ENCODE peak calls at places on chromosomes 5 and 9, in four cellular contexts. B is left colon, T is HCT116, L is AG08396. U is an unnamed sample.

GRCh38 chr5:175162036-175162435 is 281.9 kb downstream of the DRD1 start:
- DNase-seq in B (no peak), T (no peak), L (no peak), U (no peak)

GRCh38 chr5:171710451-171711024 is 75.1 kb upstream of the SMIM23 start:
- DNase-seq in B (no peak), T (no peak), L (no peak), U (no peak)

GRCh38 chr5:73160239-73160671 is 12.7 kb upstream of the TMEM174 start:
- DNase-seq in B (no peak), T (no peak), L (no peak), U (no peak)

GRCh38 chr5:74954919-74955318 is 88.7 kb upstream of the FAM169A start:
- DNase-seq in B (no peak), T (no peak), L (peak), U (no peak)

GRCh38 chr5:174608631-174609097 is 115.7 kb upstream of the MSX2 start:
- DNase-seq in B (peak), T (peak), L (no peak), U (no peak)

GRCh38 chr9:114038724-114039313 is 39.3 kb downstream of the AMBP start:
- DNase-seq in B (no peak), T (no peak), L (no peak), U (no peak)

GRCh38 chr9:130847306-130848217 is 12.5 kb downstream of the ABL1 start:
- DNase-seq in B (no peak), T (no peak), L (peak), U (peak)

GRCh38 chr5:180640765-180641565 is 8.4 kb downstream of the FLT4 start:
- DNase-seq in B (no peak), T (no peak), L (no peak), U (no peak)

GRCh38 chr5:139061274-139061673 is 136.9 kb downstream of the SIL1 start:
- DNase-seq in B (no peak), T (no peak), L (peak), U (no peak)

GRCh38 chr5:67248703-67249589 is 52.3 kb upstream of the CD180 start:
- DNase-seq in B (no peak), T (no peak), L (no peak), U (no peak)

GRCh38 chr9:126392662-126393383 is 66.2 kb downstream of the MVB12B start:
- DNase-seq in B (no peak), T (no peak), L (no peak), U (no peak)

GRCh38 chr5:60036539-60036938 is 143.0 kb upstream of the PDE4D start:
- DNase-seq in B (no peak), T (no peak), L (no peak), U (no peak)

GRCh38 chr5:152403058-152403457 is 2.0 kb downstream of the NMUR2 start:
- DNase-seq in B (no peak), T (no peak), L (no peak), U (no peak)

GRCh38 chr5:141559481-141559880 is 59.3 kb downstream of the DIAPH1 start:
- DNase-seq in B (no peak), T (no peak), L (no peak), U (no peak)

GRCh38 chr9:2413196-2413840 is 208.3 kb upstream of the VLDLR start:
- DNase-seq in B (no peak), T (no peak), L (no peak), U (no peak)

GRCh38 chr9:31799953-31800609 is 584.4 kb upstream of the ACO1 start:
- DNase-seq in B (no peak), T (peak), L (no peak), U (peak)

GRCh38 chr9:137458194-137459146 is 664 bp downstream of the NSMF start:
- DNase-seq in B (peak), T (no peak), L (no peak), U (no peak)

GRCh38 chr9:114503522-114504340 is 1.5 kb downstream of the WHRN start:
- DNase-seq in B (no peak), T (no peak), L (no peak), U (no peak)

GRCh38 chr9:111531716-111532115 is 6.7 kb downstream of the ZNF483 start:
- DNase-seq in B (no peak), T (no peak), L (no peak), U (no peak)

GRCh38 chr5:1140188-1140817 is 28.4 kb upstream of the SLC12A7 start:
- DNase-seq in B (peak), T (peak), L (peak), U (no peak)

GRCh38 chr5:98796197-98796972 is 22.9 kb downstream of the RGMB start:
- DNase-seq in B (peak), T (no peak), L (peak), U (peak)

GRCh38 chr9:121566401-121567141 is 66.9 kb upstream of the GGTA1 start:
- DNase-seq in B (peak), T (no peak), L (peak), U (peak)

GRCh38 chr5:151490617-151491016 is 43.2 kb downstream of the SLC36A1 start:
- DNase-seq in B (no peak), T (no peak), L (no peak), U (no peak)

GRCh38 chr5:178356459-178356872 is 123.9 kb upstream of the PHYKPL start:
- DNase-seq in B (no peak), T (no peak), L (no peak), U (no peak)

GRCh38 chr5:14445581-14446290 is 135.9 kb upstream of the OTULINL start:
- DNase-seq in B (no peak), T (no peak), L (no peak), U (no peak)

GRCh38 chr9:117278020-117278419 is 136.8 kb downstream of the ASTN2 start:
- DNase-seq in B (no peak), T (no peak), L (no peak), U (no peak)

GRCh38 chr5:14902826-14903560 is 31.4 kb upstream of the ANKH start:
- DNase-seq in B (no peak), T (no peak), L (no peak), U (no peak)

GRCh38 chr5:169856571-169856970 is 123.7 kb downstream of the INSYN2B start:
- DNase-seq in B (no peak), T (no peak), L (peak), U (peak)

GRCh38 chr9:74577956-74578355 is 80.8 kb downstream of the RORB start:
- DNase-seq in B (no peak), T (peak), L (peak), U (no peak)

GRCh38 chr5:59174248-59174844 is 591.5 kb downstream of the RAB3C start:
- DNase-seq in B (no peak), T (peak), L (peak), U (peak)

GRCh38 chr9:76773051-76773450 is 8.8 kb downstream of the PCA3 start:
- DNase-seq in B (no peak), T (no peak), L (no peak), U (no peak)

GRCh38 chr5:52562473-52562872 is 225.2 kb upstream of the ITGA1 start:
- DNase-seq in B (no peak), T (no peak), L (no peak), U (no peak)

GRCh38 chr9:14079440-14079839 is 234.5 kb downstream of the NFIB start:
- DNase-seq in B (no peak), T (no peak), L (no peak), U (no peak)

GRCh38 chr5:151181818-151182217 is 24.2 kb upstream of the ANXA6 start:
- DNase-seq in B (no peak), T (no peak), L (no peak), U (no peak)

GRCh38 chr5:160231789-160232342 is 2.6 kb downstream of the FABP6 start:
- DNase-seq in B (no peak), T (no peak), L (no peak), U (no peak)

GRCh38 chr9:21555911-21556310 is 73.8 kb upstream of the IFNE start:
- DNase-seq in B (no peak), T (no peak), L (no peak), U (no peak)

GRCh38 chr5:157670662-157671591 is at the start of gene C5orf52:
- DNase-seq in B (peak), T (no peak), L (peak), U (no peak)

GRCh38 chr9:26471271-26471670 is 421.3 kb downstream of the CAAP1 start:
- DNase-seq in B (no peak), T (no peak), L (no peak), U (no peak)

GRCh38 chr5:135011355-135012032 is 22.5 kb downstream of the PITX1 start:
- DNase-seq in B (no peak), T (no peak), L (no peak), U (no peak)

U was measured in amniotic stem cell.